ENCODE peak calls at places on chromosomes 3 and 15, in nine cellular contexts. One of them, this sample, is unnamed.

GRCh38 chr3:66722675-66723074 is 221.9 kb upstream of the LRIG1 start:
- DNase-seq in stimulated activated CD8-positive, alpha-beta memory T cell treated with anti-CD3 and anti-CD28 coated beads, Interleukin-4, amount 100 ng/mL, for 1 hour: no peak
- DNase-seq in Calu3: no peak
- DNase-seq in posterior vena cava: peak
- DNase-seq in hypothalamus: no peak
- DNase-seq in SK-N-SH: no peak
- DNase-seq in cardiac muscle cell: no peak
- DNase-seq in stimulated activated CD4-positive, alpha-beta T cell treated with anti-CD3 and anti-CD28 coated beads, Interleukin-4, amount 100 ng/mL, for 1 hour: no peak
- DNase-seq in GM12892: no peak
- DNase-seq in this sample: no peak

GRCh38 chr3:139111392-139112229 is 66.9 kb upstream of the PRR23C start:
- DNase-seq in stimulated activated CD8-positive, alpha-beta memory T cell treated with anti-CD3 and anti-CD28 coated beads, Interleukin-4, amount 100 ng/mL, for 1 hour: peak
- DNase-seq in Calu3: peak
- DNase-seq in posterior vena cava: peak
- DNase-seq in hypothalamus: peak
- DNase-seq in SK-N-SH: peak
- DNase-seq in cardiac muscle cell: peak
- DNase-seq in stimulated activated CD4-positive, alpha-beta T cell treated with anti-CD3 and anti-CD28 coated beads, Interleukin-4, amount 100 ng/mL, for 1 hour: peak
- DNase-seq in GM12892: peak
- DNase-seq in this sample: peak

GRCh38 chr15:58564967-58565366 is 133.2 kb downstream of the LIPC start:
- DNase-seq in stimulated activated CD8-positive, alpha-beta memory T cell treated with anti-CD3 and anti-CD28 coated beads, Interleukin-4, amount 100 ng/mL, for 1 hour: no peak
- DNase-seq in Calu3: no peak
- DNase-seq in posterior vena cava: no peak
- DNase-seq in hypothalamus: no peak
- DNase-seq in SK-N-SH: no peak
- DNase-seq in cardiac muscle cell: no peak
- DNase-seq in stimulated activated CD4-positive, alpha-beta T cell treated with anti-CD3 and anti-CD28 coated beads, Interleukin-4, amount 100 ng/mL, for 1 hour: no peak
- DNase-seq in GM12892: no peak
- DNase-seq in this sample: no peak

GRCh38 chr15:55194246-55194645 is 2.5 kb downstream of the RSL24D1 start:
- DNase-seq in stimulated activated CD8-positive, alpha-beta memory T cell treated with anti-CD3 and anti-CD28 coated beads, Interleukin-4, amount 100 ng/mL, for 1 hour: no peak
- DNase-seq in Calu3: no peak
- DNase-seq in posterior vena cava: no peak
- DNase-seq in hypothalamus: no peak
- DNase-seq in SK-N-SH: no peak
- DNase-seq in cardiac muscle cell: no peak
- DNase-seq in stimulated activated CD4-positive, alpha-beta T cell treated with anti-CD3 and anti-CD28 coated beads, Interleukin-4, amount 100 ng/mL, for 1 hour: no peak
- DNase-seq in GM12892: no peak
- DNase-seq in this sample: no peak

GRCh38 chr3:31732548-31732947 is 199.8 kb downstream of the STT3B start:
- DNase-seq in stimulated activated CD8-positive, alpha-beta memory T cell treated with anti-CD3 and anti-CD28 coated beads, Interleukin-4, amount 100 ng/mL, for 1 hour: no peak
- DNase-seq in Calu3: no peak
- DNase-seq in posterior vena cava: no peak
- DNase-seq in hypothalamus: no peak
- DNase-seq in SK-N-SH: peak
- DNase-seq in cardiac muscle cell: peak
- DNase-seq in stimulated activated CD4-positive, alpha-beta T cell treated with anti-CD3 and anti-CD28 coated beads, Interleukin-4, amount 100 ng/mL, for 1 hour: no peak
- DNase-seq in GM12892: no peak
- DNase-seq in this sample: no peak

GRCh38 chr3:154981201-154981600 is 98.9 kb upstream of the MME start:
- DNase-seq in stimulated activated CD8-positive, alpha-beta memory T cell treated with anti-CD3 and anti-CD28 coated beads, Interleukin-4, amount 100 ng/mL, for 1 hour: no peak
- DNase-seq in Calu3: no peak
- DNase-seq in posterior vena cava: no peak
- DNase-seq in hypothalamus: no peak
- DNase-seq in SK-N-SH: no peak
- DNase-seq in cardiac muscle cell: no peak
- DNase-seq in stimulated activated CD4-positive, alpha-beta T cell treated with anti-CD3 and anti-CD28 coated beads, Interleukin-4, amount 100 ng/mL, for 1 hour: no peak
- DNase-seq in GM12892: no peak
- DNase-seq in this sample: no peak

GRCh38 chr15:69265347-69265955 is 33.3 kb upstream of the PAQR5 start:
- DNase-seq in stimulated activated CD8-positive, alpha-beta memory T cell treated with anti-CD3 and anti-CD28 coated beads, Interleukin-4, amount 100 ng/mL, for 1 hour: no peak
- DNase-seq in Calu3: no peak
- DNase-seq in posterior vena cava: no peak
- DNase-seq in hypothalamus: no peak
- DNase-seq in SK-N-SH: no peak
- DNase-seq in cardiac muscle cell: peak
- DNase-seq in stimulated activated CD4-positive, alpha-beta T cell treated with anti-CD3 and anti-CD28 coated beads, Interleukin-4, amount 100 ng/mL, for 1 hour: no peak
- DNase-seq in GM12892: no peak
- DNase-seq in this sample: no peak

GRCh38 chr15:73946795-73947370 is 20.6 kb downstream of the LOXL1 start:
- DNase-seq in stimulated activated CD8-positive, alpha-beta memory T cell treated with anti-CD3 and anti-CD28 coated beads, Interleukin-4, amount 100 ng/mL, for 1 hour: no peak
- DNase-seq in Calu3: no peak
- DNase-seq in posterior vena cava: peak
- DNase-seq in hypothalamus: no peak
- DNase-seq in SK-N-SH: no peak
- DNase-seq in cardiac muscle cell: no peak
- DNase-seq in stimulated activated CD4-positive, alpha-beta T cell treated with anti-CD3 and anti-CD28 coated beads, Interleukin-4, amount 100 ng/mL, for 1 hour: no peak
- DNase-seq in GM12892: no peak
- DNase-seq in this sample: no peak

GRCh38 chr3:32794487-32795308 is 23.1 kb upstream of the TRIM71 start:
- DNase-seq in stimulated activated CD8-positive, alpha-beta memory T cell treated with anti-CD3 and anti-CD28 coated beads, Interleukin-4, amount 100 ng/mL, for 1 hour: no peak
- DNase-seq in Calu3: no peak
- DNase-seq in posterior vena cava: no peak
- DNase-seq in hypothalamus: no peak
- DNase-seq in SK-N-SH: no peak
- DNase-seq in cardiac muscle cell: peak
- DNase-seq in stimulated activated CD4-positive, alpha-beta T cell treated with anti-CD3 and anti-CD28 coated beads, Interleukin-4, amount 100 ng/mL, for 1 hour: no peak
- DNase-seq in GM12892: no peak
- DNase-seq in this sample: no peak

GRCh38 chr3:149010966-149011365 is 19.6 kb downstream of the GYG1 start:
- DNase-seq in stimulated activated CD8-positive, alpha-beta memory T cell treated with anti-CD3 and anti-CD28 coated beads, Interleukin-4, amount 100 ng/mL, for 1 hour: no peak
- DNase-seq in Calu3: no peak
- DNase-seq in posterior vena cava: no peak
- DNase-seq in hypothalamus: no peak
- DNase-seq in SK-N-SH: no peak
- DNase-seq in cardiac muscle cell: no peak
- DNase-seq in stimulated activated CD4-positive, alpha-beta T cell treated with anti-CD3 and anti-CD28 coated beads, Interleukin-4, amount 100 ng/mL, for 1 hour: no peak
- DNase-seq in GM12892: no peak
- DNase-seq in this sample: no peak

GRCh38 chr3:12884104-12884742 is 42.9 kb upstream of the RPL32 start:
- DNase-seq in stimulated activated CD8-positive, alpha-beta memory T cell treated with anti-CD3 and anti-CD28 coated beads, Interleukin-4, amount 100 ng/mL, for 1 hour: no peak
- DNase-seq in Calu3: no peak
- DNase-seq in posterior vena cava: no peak
- DNase-seq in hypothalamus: peak
- DNase-seq in SK-N-SH: no peak
- DNase-seq in cardiac muscle cell: no peak
- DNase-seq in stimulated activated CD4-positive, alpha-beta T cell treated with anti-CD3 and anti-CD28 coated beads, Interleukin-4, amount 100 ng/mL, for 1 hour: no peak
- DNase-seq in GM12892: no peak
- DNase-seq in this sample: no peak

GRCh38 chr15:101545548-101546505 is 56.3 kb upstream of the PCSK6 start:
- DNase-seq in stimulated activated CD8-positive, alpha-beta memory T cell treated with anti-CD3 and anti-CD28 coated beads, Interleukin-4, amount 100 ng/mL, for 1 hour: no peak
- DNase-seq in Calu3: no peak
- DNase-seq in posterior vena cava: no peak
- DNase-seq in hypothalamus: no peak
- DNase-seq in SK-N-SH: no peak
- DNase-seq in cardiac muscle cell: no peak
- DNase-seq in stimulated activated CD4-positive, alpha-beta T cell treated with anti-CD3 and anti-CD28 coated beads, Interleukin-4, amount 100 ng/mL, for 1 hour: no peak
- DNase-seq in GM12892: no peak
- DNase-seq in this sample: no peak

GRCh38 chr3:12983326-12983725 is 89.9 kb downstream of the IQSEC1 start:
- DNase-seq in stimulated activated CD8-positive, alpha-beta memory T cell treated with anti-CD3 and anti-CD28 coated beads, Interleukin-4, amount 100 ng/mL, for 1 hour: no peak
- DNase-seq in Calu3: no peak
- DNase-seq in posterior vena cava: peak
- DNase-seq in hypothalamus: no peak
- DNase-seq in SK-N-SH: no peak
- DNase-seq in cardiac muscle cell: no peak
- DNase-seq in stimulated activated CD4-positive, alpha-beta T cell treated with anti-CD3 and anti-CD28 coated beads, Interleukin-4, amount 100 ng/mL, for 1 hour: no peak
- DNase-seq in GM12892: no peak
- DNase-seq in this sample: no peak

GRCh38 chr3:196948442-196949365 is 6.4 kb upstream of the NCBP2 start:
- DNase-seq in stimulated activated CD8-positive, alpha-beta memory T cell treated with anti-CD3 and anti-CD28 coated beads, Interleukin-4, amount 100 ng/mL, for 1 hour: no peak
- DNase-seq in Calu3: no peak
- DNase-seq in posterior vena cava: no peak
- DNase-seq in hypothalamus: no peak
- DNase-seq in SK-N-SH: no peak
- DNase-seq in cardiac muscle cell: no peak
- DNase-seq in stimulated activated CD4-positive, alpha-beta T cell treated with anti-CD3 and anti-CD28 coated beads, Interleukin-4, amount 100 ng/mL, for 1 hour: no peak
- DNase-seq in GM12892: no peak
- DNase-seq in this sample: no peak

GRCh38 chr15:49436786-49437185 is 13.7 kb downstream of the FGF7 start:
- DNase-seq in stimulated activated CD8-positive, alpha-beta memory T cell treated with anti-CD3 and anti-CD28 coated beads, Interleukin-4, amount 100 ng/mL, for 1 hour: no peak
- DNase-seq in Calu3: no peak
- DNase-seq in posterior vena cava: no peak
- DNase-seq in hypothalamus: no peak
- DNase-seq in SK-N-SH: no peak
- DNase-seq in cardiac muscle cell: no peak
- DNase-seq in stimulated activated CD4-positive, alpha-beta T cell treated with anti-CD3 and anti-CD28 coated beads, Interleukin-4, amount 100 ng/mL, for 1 hour: no peak
- DNase-seq in GM12892: no peak
- DNase-seq in this sample: no peak

GRCh38 chr15:26295331-26295730 is 432.2 kb upstream of the ATP10A start:
- DNase-seq in stimulated activated CD8-positive, alpha-beta memory T cell treated with anti-CD3 and anti-CD28 coated beads, Interleukin-4, amount 100 ng/mL, for 1 hour: no peak
- DNase-seq in Calu3: no peak
- DNase-seq in posterior vena cava: no peak
- DNase-seq in hypothalamus: no peak
- DNase-seq in SK-N-SH: no peak
- DNase-seq in cardiac muscle cell: peak
- DNase-seq in stimulated activated CD4-positive, alpha-beta T cell treated with anti-CD3 and anti-CD28 coated beads, Interleukin-4, amount 100 ng/mL, for 1 hour: no peak
- DNase-seq in GM12892: no peak
- DNase-seq in this sample: no peak

GRCh38 chr3:13711911-13712650 is 163.2 kb downstream of the FBLN2 start:
- DNase-seq in stimulated activated CD8-positive, alpha-beta memory T cell treated with anti-CD3 and anti-CD28 coated beads, Interleukin-4, amount 100 ng/mL, for 1 hour: no peak
- DNase-seq in Calu3: no peak
- DNase-seq in posterior vena cava: peak
- DNase-seq in hypothalamus: no peak
- DNase-seq in SK-N-SH: no peak
- DNase-seq in cardiac muscle cell: no peak
- DNase-seq in stimulated activated CD4-positive, alpha-beta T cell treated with anti-CD3 and anti-CD28 coated beads, Interleukin-4, amount 100 ng/mL, for 1 hour: no peak
- DNase-seq in GM12892: no peak
- DNase-seq in this sample: no peak

GRCh38 chr3:11784962-11785361 is 61.7 kb downstream of the TAMM41 start:
- DNase-seq in stimulated activated CD8-positive, alpha-beta memory T cell treated with anti-CD3 and anti-CD28 coated beads, Interleukin-4, amount 100 ng/mL, for 1 hour: no peak
- DNase-seq in Calu3: no peak
- DNase-seq in posterior vena cava: no peak
- DNase-seq in hypothalamus: no peak
- DNase-seq in SK-N-SH: peak
- DNase-seq in cardiac muscle cell: no peak
- DNase-seq in stimulated activated CD4-positive, alpha-beta T cell treated with anti-CD3 and anti-CD28 coated beads, Interleukin-4, amount 100 ng/mL, for 1 hour: no peak
- DNase-seq in GM12892: no peak
- DNase-seq in this sample: no peak

GRCh38 chr15:57330619-57331018 is 45.7 kb upstream of the CGNL1 start:
- DNase-seq in stimulated activated CD8-positive, alpha-beta memory T cell treated with anti-CD3 and anti-CD28 coated beads, Interleukin-4, amount 100 ng/mL, for 1 hour: no peak
- DNase-seq in Calu3: no peak
- DNase-seq in posterior vena cava: no peak
- DNase-seq in hypothalamus: no peak
- DNase-seq in SK-N-SH: no peak
- DNase-seq in cardiac muscle cell: no peak
- DNase-seq in stimulated activated CD4-positive, alpha-beta T cell treated with anti-CD3 and anti-CD28 coated beads, Interleukin-4, amount 100 ng/mL, for 1 hour: no peak
- DNase-seq in GM12892: no peak
- DNase-seq in this sample: no peak

GRCh38 chr3:189040934-189041333 is 130.8 kb upstream of the TPRG1 start:
- DNase-seq in stimulated activated CD8-positive, alpha-beta memory T cell treated with anti-CD3 and anti-CD28 coated beads, Interleukin-4, amount 100 ng/mL, for 1 hour: no peak
- DNase-seq in Calu3: no peak
- DNase-seq in posterior vena cava: no peak
- DNase-seq in hypothalamus: no peak
- DNase-seq in SK-N-SH: no peak
- DNase-seq in cardiac muscle cell: no peak
- DNase-seq in stimulated activated CD4-positive, alpha-beta T cell treated with anti-CD3 and anti-CD28 coated beads, Interleukin-4, amount 100 ng/mL, for 1 hour: no peak
- DNase-seq in GM12892: no peak
- DNase-seq in this sample: no peak

GRCh38 chr3:61562810-61563613 is 1.6 kb downstream of the PTPRG start:
- DNase-seq in stimulated activated CD8-positive, alpha-beta memory T cell treated with anti-CD3 and anti-CD28 coated beads, Interleukin-4, amount 100 ng/mL, for 1 hour: no peak
- DNase-seq in Calu3: no peak
- DNase-seq in posterior vena cava: peak
- DNase-seq in hypothalamus: no peak
- DNase-seq in SK-N-SH: peak
- DNase-seq in cardiac muscle cell: peak
- DNase-seq in stimulated activated CD4-positive, alpha-beta T cell treated with anti-CD3 and anti-CD28 coated beads, Interleukin-4, amount 100 ng/mL, for 1 hour: no peak
- DNase-seq in GM12892: peak
- DNase-seq in this sample: no peak

GRCh38 chr3:47193871-47194859 is 30.3 kb upstream of the SETD2 start:
- DNase-seq in stimulated activated CD8-positive, alpha-beta memory T cell treated with anti-CD3 and anti-CD28 coated beads, Interleukin-4, amount 100 ng/mL, for 1 hour: no peak
- DNase-seq in Calu3: no peak
- DNase-seq in posterior vena cava: no peak
- DNase-seq in hypothalamus: no peak
- DNase-seq in SK-N-SH: no peak
- DNase-seq in cardiac muscle cell: no peak
- DNase-seq in stimulated activated CD4-positive, alpha-beta T cell treated with anti-CD3 and anti-CD28 coated beads, Interleukin-4, amount 100 ng/mL, for 1 hour: no peak
- DNase-seq in GM12892: no peak
- DNase-seq in this sample: no peak

GRCh38 chr15:35379972-35380371 is 166.0 kb downstream of the DPH6 start:
- DNase-seq in stimulated activated CD8-positive, alpha-beta memory T cell treated with anti-CD3 and anti-CD28 coated beads, Interleukin-4, amount 100 ng/mL, for 1 hour: no peak
- DNase-seq in Calu3: no peak
- DNase-seq in posterior vena cava: no peak
- DNase-seq in hypothalamus: no peak
- DNase-seq in SK-N-SH: no peak
- DNase-seq in cardiac muscle cell: no peak
- DNase-seq in stimulated activated CD4-positive, alpha-beta T cell treated with anti-CD3 and anti-CD28 coated beads, Interleukin-4, amount 100 ng/mL, for 1 hour: no peak
- DNase-seq in GM12892: no peak
- DNase-seq in this sample: no peak

GRCh38 chr3:175941352-175941751 is 1082.2 kb downstream of the NAALADL2 start:
- DNase-seq in stimulated activated CD8-positive, alpha-beta memory T cell treated with anti-CD3 and anti-CD28 coated beads, Interleukin-4, amount 100 ng/mL, for 1 hour: no peak
- DNase-seq in Calu3: peak
- DNase-seq in posterior vena cava: no peak
- DNase-seq in hypothalamus: no peak
- DNase-seq in SK-N-SH: no peak
- DNase-seq in cardiac muscle cell: no peak
- DNase-seq in stimulated activated CD4-positive, alpha-beta T cell treated with anti-CD3 and anti-CD28 coated beads, Interleukin-4, amount 100 ng/mL, for 1 hour: no peak
- DNase-seq in GM12892: no peak
- DNase-seq in this sample: no peak

GRCh38 chr3:116777181-116777840 is 67.7 kb downstream of the TUSC7 start:
- DNase-seq in stimulated activated CD8-positive, alpha-beta memory T cell treated with anti-CD3 and anti-CD28 coated beads, Interleukin-4, amount 100 ng/mL, for 1 hour: no peak
- DNase-seq in Calu3: no peak
- DNase-seq in posterior vena cava: no peak
- DNase-seq in hypothalamus: no peak
- DNase-seq in SK-N-SH: no peak
- DNase-seq in cardiac muscle cell: peak
- DNase-seq in stimulated activated CD4-positive, alpha-beta T cell treated with anti-CD3 and anti-CD28 coated beads, Interleukin-4, amount 100 ng/mL, for 1 hour: no peak
- DNase-seq in GM12892: no peak
- DNase-seq in this sample: no peak

GRCh38 chr15:89458440-89458839 is 37.9 kb downstream of the RHCG start:
- DNase-seq in stimulated activated CD8-positive, alpha-beta memory T cell treated with anti-CD3 and anti-CD28 coated beads, Interleukin-4, amount 100 ng/mL, for 1 hour: no peak
- DNase-seq in Calu3: no peak
- DNase-seq in posterior vena cava: no peak
- DNase-seq in hypothalamus: no peak
- DNase-seq in SK-N-SH: no peak
- DNase-seq in cardiac muscle cell: no peak
- DNase-seq in stimulated activated CD4-positive, alpha-beta T cell treated with anti-CD3 and anti-CD28 coated beads, Interleukin-4, amount 100 ng/mL, for 1 hour: no peak
- DNase-seq in GM12892: no peak
- DNase-seq in this sample: no peak

GRCh38 chr3:134331811-134332199 is 42.4 kb downstream of the AMOTL2 start:
- DNase-seq in stimulated activated CD8-positive, alpha-beta memory T cell treated with anti-CD3 and anti-CD28 coated beads, Interleukin-4, amount 100 ng/mL, for 1 hour: no peak
- DNase-seq in Calu3: no peak
- DNase-seq in posterior vena cava: no peak
- DNase-seq in hypothalamus: no peak
- DNase-seq in SK-N-SH: no peak
- DNase-seq in cardiac muscle cell: no peak
- DNase-seq in stimulated activated CD4-positive, alpha-beta T cell treated with anti-CD3 and anti-CD28 coated beads, Interleukin-4, amount 100 ng/mL, for 1 hour: no peak
- DNase-seq in GM12892: no peak
- DNase-seq in this sample: no peak

GRCh38 chr3:189202583-189202982 is 30.8 kb downstream of the TPRG1 start:
- DNase-seq in stimulated activated CD8-positive, alpha-beta memory T cell treated with anti-CD3 and anti-CD28 coated beads, Interleukin-4, amount 100 ng/mL, for 1 hour: no peak
- DNase-seq in Calu3: no peak
- DNase-seq in posterior vena cava: no peak
- DNase-seq in hypothalamus: peak
- DNase-seq in SK-N-SH: no peak
- DNase-seq in cardiac muscle cell: no peak
- DNase-seq in stimulated activated CD4-positive, alpha-beta T cell treated with anti-CD3 and anti-CD28 coated beads, Interleukin-4, amount 100 ng/mL, for 1 hour: no peak
- DNase-seq in GM12892: no peak
- DNase-seq in this sample: no peak

GRCh38 chr15:65790692-65791334 is 1.3 kb downstream of the DENND4A start:
- DNase-seq in stimulated activated CD8-positive, alpha-beta memory T cell treated with anti-CD3 and anti-CD28 coated beads, Interleukin-4, amount 100 ng/mL, for 1 hour: no peak
- DNase-seq in Calu3: no peak
- DNase-seq in posterior vena cava: no peak
- DNase-seq in hypothalamus: no peak
- DNase-seq in SK-N-SH: peak
- DNase-seq in cardiac muscle cell: no peak
- DNase-seq in stimulated activated CD4-positive, alpha-beta T cell treated with anti-CD3 and anti-CD28 coated beads, Interleukin-4, amount 100 ng/mL, for 1 hour: no peak
- DNase-seq in GM12892: no peak
- DNase-seq in this sample: no peak